ENCODE peak calls at places on chromosomes 12 and 14, in four cellular contexts. B, O, R and X are unnamed samples.

GRCh38 chr14:20262642-20263128 is 23.6 kb downstream of the OR11H4 start:
- DNase-seq in B (no peak), O (no peak), R (peak), X (no peak)

GRCh38 chr12:42421844-42422779 is 96.1 kb downstream of the PPHLN1 start:
- DNase-seq in B (no peak), O (no peak), R (no peak), X (no peak)

GRCh38 chr12:98057701-98058100 is 457.7 kb upstream of the TMPO start:
- DNase-seq in B (no peak), O (no peak), R (no peak), X (no peak)

GRCh38 chr12:39618701-39619100 is 902 bp downstream of the ABCD2 start:
- DNase-seq in B (no peak), O (no peak), R (no peak), X (no peak)

GRCh38 chr12:6322352-6322751 is 11.9 kb downstream of the PLEKHG6 start:
- DNase-seq in B (no peak), O (no peak), R (no peak), X (no peak)

GRCh38 chr14:96698846-96699543 is 98.2 kb upstream of the VRK1 start:
- DNase-seq in B (no peak), O (no peak), R (no peak), X (peak)

GRCh38 chr12:131105736-131106356 is 152.1 kb downstream of the ADGRD1 start:
- DNase-seq in B (no peak), O (no peak), R (no peak), X (no peak)

GRCh38 chr14:72256055-72256454 is 323.8 kb downstream of the RGS6 start:
- DNase-seq in B (no peak), O (no peak), R (peak), X (no peak)

GRCh38 chr14:51298895-51299294 is 58.8 kb downstream of the TMX1 start:
- DNase-seq in B (no peak), O (no peak), R (no peak), X (no peak)

GRCh38 chr12:116137318-116137717 is 140.2 kb downstream of the MED13L start:
- DNase-seq in B (no peak), O (no peak), R (no peak), X (no peak)

GRCh38 chr14:68749487-68750475 is 43.1 kb downstream of the ZFP36L1 start:
- DNase-seq in B (no peak), O (no peak), R (no peak), X (no peak)

GRCh38 chr14:78835052-78835451 is 664.9 kb downstream of the NRXN3 start:
- DNase-seq in B (no peak), O (no peak), R (no peak), X (no peak)

GRCh38 chr12:10372534-10372931 is 17.3 kb downstream of the KLRK1 start:
- DNase-seq in B (no peak), O (no peak), R (no peak), X (no peak)

GRCh38 chr12:89245090-89245489 is 107.2 kb downstream of the DUSP6 start:
- DNase-seq in B (no peak), O (no peak), R (no peak), X (no peak)

DNA sequence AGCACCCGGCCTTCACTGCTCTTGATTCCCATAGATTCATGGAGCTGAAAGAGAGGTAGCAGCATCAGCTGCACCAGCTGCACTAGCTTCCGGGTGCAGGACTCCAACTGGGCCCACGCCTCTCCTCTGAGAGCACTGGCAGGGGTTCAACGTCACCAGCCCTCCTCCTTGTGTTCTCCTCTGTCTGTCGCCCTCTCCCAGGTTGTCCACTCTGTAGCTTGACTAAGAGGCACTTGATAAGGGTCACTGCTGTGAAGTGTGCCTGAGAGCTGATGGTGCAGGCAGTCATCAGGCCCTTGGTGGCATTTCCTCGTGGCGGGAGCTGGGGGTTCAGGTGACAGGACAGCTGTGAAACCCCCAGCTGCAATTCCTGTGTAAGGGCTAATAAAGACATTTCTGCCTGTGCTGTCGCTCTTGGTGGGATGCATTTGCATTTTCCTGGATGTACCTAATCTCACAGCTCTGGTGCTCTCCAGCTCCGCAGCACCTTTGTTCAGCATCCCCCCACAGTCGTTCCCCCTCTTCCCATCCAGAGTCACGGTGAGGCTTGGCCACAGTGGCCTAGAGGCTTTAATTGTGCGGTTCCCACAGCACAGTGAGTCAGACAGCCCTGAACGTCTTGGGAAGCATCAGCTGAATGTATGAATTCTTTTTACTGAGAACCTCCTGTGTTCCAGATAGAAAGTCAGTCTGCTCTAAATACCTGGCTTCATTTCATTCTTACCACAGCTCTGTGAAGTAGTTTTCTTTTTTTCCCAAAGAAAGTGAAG is 28.5 kb downstream of the MLXIP start:
- DNase-seq in B (no peak), O (no peak), R (no peak), X (no peak)
- TF ChIP-seq POLR2AphosphoS5 in B (no peak), O (no peak), R (no peak), X (no peak)

DNA sequence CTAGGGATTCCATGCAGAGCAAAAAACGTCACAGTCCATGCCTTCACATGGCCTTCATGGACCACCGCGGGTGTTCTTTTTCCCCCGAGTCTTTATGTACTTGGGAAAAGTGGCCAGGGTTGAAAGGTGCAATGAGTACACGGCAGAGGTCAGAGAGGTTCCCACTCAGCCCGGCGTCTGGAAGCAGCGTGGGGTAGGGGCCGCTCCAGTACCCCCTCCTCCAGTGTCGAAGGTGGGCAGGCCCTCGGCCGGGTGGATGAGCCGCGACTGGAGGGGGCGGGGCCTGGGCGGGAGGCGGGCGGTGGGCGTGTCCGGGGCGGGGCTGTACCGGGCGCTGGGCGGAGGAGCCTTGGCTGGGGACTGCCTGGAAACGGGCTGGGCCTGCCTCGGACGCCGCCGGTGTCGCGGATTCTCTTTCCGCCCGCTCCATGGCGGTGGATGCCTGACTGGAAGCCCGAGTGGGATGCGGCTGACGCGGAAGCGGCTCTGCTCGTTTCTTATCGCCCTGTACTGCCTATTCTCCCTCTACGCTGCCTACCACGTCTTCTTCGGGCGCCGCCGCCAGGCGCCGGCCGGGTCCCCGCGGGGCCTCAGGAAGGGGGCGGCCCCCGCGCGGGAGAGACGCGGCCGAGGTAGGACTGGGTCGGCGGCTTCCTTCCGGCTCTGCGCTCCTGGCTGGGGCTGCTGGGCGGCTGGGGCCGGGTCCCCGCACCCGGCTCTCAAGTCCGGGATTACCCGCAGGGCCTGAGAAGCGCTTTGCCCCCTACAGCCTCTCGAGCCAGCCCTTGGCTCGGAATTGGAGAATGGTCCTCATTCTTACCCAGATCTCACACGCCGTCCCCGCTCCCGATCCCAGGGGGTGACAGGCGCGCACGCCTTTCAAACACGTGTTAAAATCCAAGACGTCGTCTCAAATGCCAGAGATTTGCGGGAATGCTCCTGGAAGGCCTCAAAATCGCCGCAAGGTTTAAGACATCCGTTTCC is at the start of gene RXYLT1:
- DNase-seq in B (peak), O (peak), R (peak), X (peak)
- TF ChIP-seq POLR2A in B (peak), O (peak), R (peak), X (peak)

DNA sequence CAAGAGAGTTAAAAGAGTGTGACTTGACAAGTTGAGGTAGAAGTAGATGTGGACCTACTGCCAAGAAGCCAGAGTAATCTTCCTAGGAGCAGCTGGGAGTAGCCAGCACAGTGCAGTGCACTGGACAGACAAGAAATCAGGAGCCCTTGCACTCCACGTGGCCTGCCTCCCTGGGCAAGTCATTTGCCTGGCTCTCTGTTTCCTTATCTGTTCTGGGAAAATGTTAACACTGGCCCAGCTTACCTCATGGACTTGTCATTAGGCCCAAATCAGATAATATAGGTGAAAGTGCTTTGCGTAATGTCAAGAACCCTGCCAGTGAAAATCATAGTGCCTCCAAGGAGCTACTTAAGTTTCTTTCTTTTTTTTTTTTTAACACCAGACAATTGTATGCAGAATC is 19.2 kb downstream of the SLC7A8 start:
- DNase-seq in B (no peak), O (no peak), R (no peak), X (no peak)
- TF ChIP-seq POLR2AphosphoS5 in B (no peak), O (no peak), R (no peak), X (no peak)

DNA sequence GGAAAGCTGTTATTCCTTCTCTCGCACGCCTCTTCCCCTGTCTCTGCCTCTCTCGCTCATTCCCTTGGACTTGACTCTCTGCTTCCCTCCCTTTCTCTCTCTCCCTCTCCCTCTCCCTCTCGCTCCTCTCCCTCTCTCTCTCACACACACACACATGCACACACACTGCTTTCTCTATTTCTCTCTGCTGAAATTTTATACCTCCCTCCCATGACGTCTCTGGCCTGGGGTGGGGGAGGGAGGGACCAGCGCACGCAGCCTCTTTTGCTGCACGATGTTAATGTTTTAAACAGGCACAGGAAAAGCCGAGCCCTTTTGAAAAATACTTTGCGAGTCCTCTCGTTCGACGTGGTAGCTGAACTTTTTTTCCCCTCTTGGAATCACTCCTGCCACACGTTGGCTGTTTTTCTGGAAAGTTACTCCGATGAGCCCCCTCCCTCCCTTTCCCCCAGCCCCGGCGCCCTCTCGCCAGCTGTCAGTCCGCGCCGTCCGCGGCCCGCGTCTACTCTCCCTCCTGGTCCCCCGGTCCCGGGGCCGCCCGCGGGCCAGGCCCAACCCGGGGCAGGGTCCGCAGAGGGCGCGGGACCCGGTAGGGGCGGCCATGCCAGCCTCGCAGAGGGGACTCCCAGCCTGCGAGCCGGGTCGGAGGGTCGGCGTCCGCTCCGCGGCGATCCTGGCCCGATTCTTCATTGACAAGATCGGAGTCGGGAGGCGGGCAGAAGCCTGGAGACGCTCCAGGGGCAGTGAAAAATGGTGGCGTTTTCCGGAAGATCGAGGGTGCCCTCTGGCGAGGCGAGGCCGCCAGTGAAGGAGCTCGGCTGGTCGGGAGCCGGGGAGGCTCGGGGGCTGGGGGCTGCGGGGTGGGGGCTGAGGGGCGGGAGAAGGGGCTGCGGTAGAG is at the start of gene TGFB3:
- DNase-seq in B (peak), O (peak), R (peak), X (peak)
- TF ChIP-seq POLR2A in B (no peak), O (peak), R (no peak), X (no peak)